ENCODE peak calls at places on chromosomes 12 and 14, in ten cellular contexts. P is HepG2, A is HCT116, C is MM.1S, R is astrocyte, V is fibroblast of lung, E is PC-9, X is GM23248, G is mammary epithelial cell, I is GM23338. M is an unnamed sample. For H3K4me1 and H4K20me1, the result is how much of the 10 kb centered on the place peaks cover.

GRCh38 chr12:6229224-6229748 is 29.1 kb downstream of the CD9 start:
- DNase-seq in R (no peak), I (no peak), P (no peak), X (peak), C (no peak), V (peak), G (peak), A (no peak), E (peak), M (peak)

GRCh38 chr12:55001198-55001827 is 16.8 kb upstream of the TESPA1 start:
- DNase-seq in E (no peak), X (no peak), R (no peak), I (no peak), G (no peak), P (no peak), V (no peak), C (no peak), A (no peak), M (no peak)

GRCh38 chr12:49131973-49132461 is 822 bp upstream of the TUBA1B start:
- DNase-seq in P (no peak), V (peak), I (no peak), G (peak), R (peak), A (no peak), E (no peak), C (peak), X (peak), M (peak)

GRCh38 chr12:114658002-114658441 is 26.0 kb downstream of the TBX3 start:
- DNase-seq in I (no peak), X (no peak), G (no peak), V (peak), A (no peak), R (no peak), E (no peak), C (no peak), P (peak), M (no peak)

GRCh38 chr14:21268612-21269251 is 510 bp downstream of the HNRNPC start:
- DNase-seq in A (peak), I (peak), R (peak), C (peak), P (peak), V (peak), G (peak), E (no peak), X (peak), M (peak)

GRCh38 chr14:24674204-24674970 is 40.4 kb upstream of the GZMB start:
- DNase-seq in A (no peak), E (no peak), G (no peak), V (no peak), I (no peak), C (peak), P (no peak), R (no peak), X (no peak), M (no peak)

GRCh38 chr14:75147423-75148071 is 20.7 kb upstream of the NEK9 start:
- DNase-seq in V (peak), P (peak), R (peak), I (peak), E (no peak), A (no peak), G (peak), X (peak), C (no peak), M (peak)

GRCh38 chr12:77842430-77842829 is 11.7 kb downstream of the NAV3 start:
- DNase-seq in R (peak), X (no peak), A (no peak), C (no peak), V (no peak), E (peak), I (no peak), G (peak), P (peak), M (peak)

GRCh38 chr14:68981539-68981976 is 2.5 kb upstream of the ACTN1 start:
- DNase-seq in I (no peak), A (no peak), R (peak), C (no peak), V (no peak), P (no peak), G (no peak), X (peak), E (no peak), M (no peak)

GRCh38 chr12:119178544-119179334 is at the start of gene HSPB8:
- DNase-seq in X (peak), C (no peak), V (peak), P (peak), E (peak), A (peak), I (peak), G (peak), R (peak), M (peak)

GRCh38 chr14:33120341-33120740 is 181.7 kb downstream of the NPAS3 start:
- DNase-seq in X (peak), R (peak), I (no peak), C (no peak), G (peak), V (peak), E (no peak), P (no peak), A (no peak), M (no peak)

GRCh38 chr12:77855548-77855947 is 24.9 kb downstream of the NAV3 start:
- DNase-seq in R (peak), X (no peak), E (no peak), A (no peak), P (no peak), V (peak), G (no peak), C (no peak), I (no peak), M (no peak)

GRCh38 chr12:59595557-59596231 is at the start of gene SLC16A7:
- DNase-seq in V (peak), A (peak), I (peak), X (peak), P (peak), R (peak), C (peak), G (peak), E (peak), M (peak)

DNA sequence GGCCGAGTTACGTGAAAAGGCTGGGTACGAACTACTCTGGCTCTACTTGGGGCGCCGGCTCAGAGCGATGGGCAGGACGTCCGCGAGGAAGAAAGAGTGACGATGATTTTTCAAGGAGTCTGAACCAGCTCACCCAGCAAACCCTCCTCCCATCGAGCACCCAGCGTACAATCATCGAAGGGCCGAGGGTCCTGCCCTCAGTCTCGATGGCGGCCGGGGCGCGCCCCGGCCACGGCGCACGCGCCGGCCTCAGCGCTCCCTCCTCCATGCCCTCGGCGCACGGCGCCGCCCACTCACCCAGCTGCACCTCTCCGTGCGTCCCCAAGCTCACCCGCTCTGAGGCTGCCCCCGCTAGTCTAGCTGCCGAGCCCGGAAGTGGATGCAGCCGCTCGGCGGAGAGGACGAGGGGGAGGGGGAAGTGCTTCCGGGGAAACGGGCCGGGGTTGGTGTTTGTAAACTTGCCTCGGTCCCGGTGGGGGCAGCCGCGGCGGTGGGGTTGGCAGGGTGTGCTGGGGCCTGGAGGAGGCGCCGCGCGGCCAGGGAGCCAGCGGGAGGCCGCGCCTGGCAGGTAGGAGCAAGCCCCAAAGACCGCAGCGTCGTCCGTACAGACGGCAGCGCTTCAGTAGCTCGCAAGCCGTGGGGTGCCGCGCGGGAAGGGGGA is at the start of the genes CSAD and ZNF740:
- DNase-seq in X (peak), V (peak), G (peak), P (peak), A (peak), E (peak), I (peak), C (peak), R (peak), M (peak)
- H3K4me1 ChIP-seq in X (under half), V (under half), G (under half), P (half or more), A (under half), E (under half), I (under half), C (under half), R (under half), M (under half)

DNA sequence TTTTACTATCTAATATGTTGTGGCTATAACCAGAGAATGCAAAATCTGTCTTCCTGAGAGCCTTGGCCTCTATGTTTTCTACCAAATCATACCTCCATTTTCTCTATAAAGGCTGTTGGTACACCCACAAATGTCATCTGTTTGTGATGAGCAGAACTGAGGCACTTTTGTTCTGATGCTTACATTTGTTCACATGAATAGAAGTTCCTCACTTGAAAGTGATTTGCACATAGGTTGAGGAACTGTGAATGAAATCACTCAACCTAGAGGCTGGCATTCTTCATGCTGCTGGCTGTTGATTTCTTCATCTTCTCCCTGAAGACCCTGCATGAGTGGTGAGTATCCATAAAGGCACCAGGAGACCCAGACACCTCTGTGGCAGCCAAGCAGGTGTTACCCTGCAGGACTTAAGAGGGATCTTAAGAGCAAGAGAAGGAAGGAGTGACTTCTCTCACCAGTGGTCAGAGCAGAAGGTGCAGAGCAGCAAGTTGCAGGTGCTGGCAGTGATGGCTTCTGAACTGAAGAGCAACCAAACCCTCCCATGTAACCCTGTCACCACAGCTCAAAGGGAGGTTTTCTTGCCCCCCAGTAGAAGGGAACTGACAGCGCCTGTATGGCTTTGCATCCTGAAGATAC is 110.3 kb downstream of the HMGA2 start:
- DNase-seq in X (no peak), G (no peak), I (no peak), R (no peak), A (no peak), C (no peak), P (no peak), V (no peak), E (no peak), M (no peak)
- H4K20me1 ChIP-seq in X (under half), G (under half), I (under half), R (half or more), A (under half), C (under half), P (under half), V (under half), E (under half), M (under half)

GRCh38 chr12:43884683-43885410 is 49.0 kb downstream of the TMEM117 start:
- DNase-seq in G (peak), E (no peak), C (no peak), X (no peak), V (no peak), A (no peak), R (no peak), P (no peak), I (no peak), M (no peak)

GRCh38 chr12:43891856-43892574 is 56.1 kb downstream of the TMEM117 start:
- DNase-seq in A (no peak), R (no peak), G (peak), X (no peak), C (no peak), I (no peak), E (no peak), V (no peak), P (peak), M (no peak)

GRCh38 chr12:43883748-43884147 is 47.9 kb downstream of the TMEM117 start:
- DNase-seq in P (no peak), C (no peak), V (no peak), X (peak), G (peak), I (no peak), R (no peak), A (no peak), E (no peak), M (no peak)

GRCh38 chr12:43883311-43883710 is 47.4 kb downstream of the TMEM117 start:
- DNase-seq in X (no peak), A (no peak), V (no peak), R (no peak), I (no peak), G (no peak), P (no peak), C (no peak), E (no peak), M (no peak)

DNA sequence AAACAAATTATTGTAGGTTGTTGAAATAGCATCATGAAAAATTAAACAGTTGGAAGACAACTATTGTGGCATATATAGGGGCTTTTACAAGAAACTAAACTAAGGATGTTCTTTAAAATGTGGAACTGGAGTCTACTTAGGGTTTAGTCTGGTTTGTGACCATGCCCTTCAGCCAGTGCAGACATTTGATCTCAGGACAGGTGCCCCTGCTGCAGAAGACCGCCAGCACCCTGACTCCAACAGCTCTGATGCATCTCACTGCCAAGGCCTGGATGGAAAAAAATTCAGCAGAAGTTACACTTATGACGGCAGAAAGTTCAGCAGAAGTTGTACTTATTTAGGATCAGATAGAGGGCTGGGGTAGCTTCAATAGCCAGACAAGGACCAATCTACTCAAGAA is 51.5 kb downstream of the TMEM117 start:
- DNase-seq in E (no peak), A (no peak), X (no peak), R (no peak), V (no peak), P (no peak), C (no peak), G (no peak), I (no peak), M (no peak)
- H3K4me1 ChIP-seq in E (under half), A (under half), X (under half), R (under half), V (under half), P (under half), C (under half), G (under half), I (under half), M (under half)

GRCh38 chr12:104501115-104501514 is 44.4 kb downstream of the CHST11 start:
- DNase-seq in V (no peak), X (no peak), A (no peak), C (no peak), E (no peak), G (no peak), I (no peak), R (no peak), P (no peak), M (no peak)
- H4K20me1 ChIP-seq in V (under half), X (under half), A (under half), C (under half), E (half or more), G (under half), I (under half), R (half or more), P (under half), M (under half)

GRCh38 chr12:24708718-24709117 is 240.2 kb downstream of the BCAT1 start:
- DNase-seq in V (no peak), A (no peak), R (no peak), C (no peak), I (no peak), G (no peak), P (no peak), X (no peak), E (no peak), M (no peak)

GRCh38 chr12:24707379-24707778 is 241.5 kb downstream of the BCAT1 start:
- DNase-seq in E (no peak), I (no peak), R (no peak), A (no peak), G (no peak), P (no peak), V (no peak), X (no peak), C (no peak), M (no peak)

GRCh38 chr12:24711056-24711455 is 237.8 kb downstream of the BCAT1 start:
- DNase-seq in G (no peak), P (no peak), C (no peak), V (no peak), X (no peak), A (no peak), R (no peak), E (no peak), I (no peak), M (no peak)

GRCh38 chr12:24708029-24708428 is 240.9 kb downstream of the BCAT1 start:
- DNase-seq in R (no peak), C (no peak), G (no peak), P (no peak), A (no peak), V (no peak), E (no peak), I (no peak), X (no peak), M (no peak)

GRCh38 chr12:24709201-24709600 is 239.7 kb downstream of the BCAT1 start:
- DNase-seq in E (no peak), I (no peak), V (peak), G (peak), R (peak), P (no peak), X (peak), C (no peak), A (no peak), M (no peak)
- H3K4me1 ChIP-seq in E (under half), I (under half), V (under half), G (under half), R (under half), P (under half), X (under half), C (under half), A (under half), M (under half)

GRCh38 chr14:101840649-101841365 is 79.3 kb downstream of the PPP2R5C start:
- DNase-seq in E (no peak), R (no peak), A (no peak), C (no peak), I (peak), P (no peak), X (no peak), G (no peak), V (no peak), M (no peak)
- H4K20me1 ChIP-seq in E (half or more), R (half or more), A (under half), C (under half), I (under half), P (under half), X (under half), G (under half), V (under half), M (under half)

DNA sequence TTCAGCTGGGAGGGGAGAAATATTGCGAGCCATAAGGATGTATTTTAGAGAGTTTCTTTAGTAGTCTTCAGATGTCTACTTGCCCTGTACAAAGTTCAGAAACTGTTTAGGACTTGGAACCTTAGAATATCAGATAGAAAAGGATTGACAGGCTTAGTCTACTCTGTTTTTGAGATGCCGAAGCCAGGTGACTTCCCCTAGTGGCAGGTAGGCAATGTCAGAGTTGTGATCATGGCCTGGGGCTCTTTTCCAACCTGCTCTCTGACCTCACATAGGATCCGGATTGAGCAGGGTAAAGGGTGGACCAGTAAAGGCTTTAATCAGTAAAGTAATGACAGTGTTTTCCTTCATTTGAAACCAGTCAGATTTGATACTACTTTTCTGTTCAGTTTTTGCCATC is 59.6 kb downstream of the PRKCH start:
- DNase-seq in E (peak), R (no peak), P (peak), G (no peak), I (peak), C (no peak), X (no peak), A (no peak), V (no peak), M (no peak)
- H3K4me1 ChIP-seq in E (under half), R (under half), P (under half), G (under half), I (under half), C (under half), X (under half), A (under half), V (under half), M (under half)